ENCODE peak calls at places on chromosomes 2 and 18, in ten cellular contexts. M, E, Z, C, O, V, H, I, G and A are unnamed samples.

GRCh38 chr2:230935132-230935435 is 10.0 kb upstream of the GPR55 start:
- DNase-seq in M (no peak), E (no peak), Z (no peak), C (no peak), O (no peak), V (no peak), H (no peak), I (no peak), G (no peak), A (no peak)

GRCh38 chr2:238176565-238176964 is 17.8 kb downstream of the ERFE start:
- DNase-seq in M (no peak), E (no peak), Z (no peak), C (no peak), O (no peak), V (no peak), H (no peak), I (peak), G (no peak), A (no peak)

GRCh38 chr18:10169064-10169562 is 255.3 kb downstream of the VAPA start:
- DNase-seq in M (no peak), E (no peak), Z (peak), C (peak), O (no peak), V (no peak), H (no peak), I (no peak), G (no peak), A (no peak)

GRCh38 chr2:240384711-240385450 is 50.6 kb upstream of the GPC1 start:
- DNase-seq in M (no peak), E (no peak), Z (no peak), C (no peak), O (peak), V (peak), H (no peak), I (no peak), G (no peak), A (no peak)

GRCh38 chr2:241516520-241516965 is 8.2 kb upstream of the STK25 start:
- DNase-seq in M (no peak), E (no peak), Z (no peak), C (no peak), O (no peak), V (no peak), H (no peak), I (no peak), G (no peak), A (no peak)

GRCh38 chr18:6811816-6812215 is 82.3 kb downstream of the ARHGAP28 start:
- DNase-seq in M (no peak), E (no peak), Z (peak), C (no peak), O (no peak), V (no peak), H (no peak), I (no peak), G (no peak), A (no peak)

GRCh38 chr2:185179783-185180182 is 558.8 kb upstream of the FSIP2 start:
- DNase-seq in M (no peak), E (no peak), Z (no peak), C (no peak), O (no peak), V (no peak), H (no peak), I (no peak), G (no peak), A (no peak)

GRCh38 chr18:6624729-6625308 is 104.7 kb upstream of the ARHGAP28 start:
- DNase-seq in M (no peak), E (no peak), Z (peak), C (peak), O (no peak), V (no peak), H (no peak), I (peak), G (no peak), A (no peak)

GRCh38 chr18:59902180-59902992 is 2.6 kb downstream of the PMAIP1 start:
- DNase-seq in M (no peak), E (no peak), Z (peak), C (no peak), O (no peak), V (no peak), H (no peak), I (no peak), G (no peak), A (peak)

GRCh38 chr18:74228312-74228711 is 63.5 kb downstream of the CYB5A start:
- DNase-seq in M (no peak), E (no peak), Z (no peak), C (no peak), O (no peak), V (no peak), H (no peak), I (no peak), G (no peak), A (no peak)

GRCh38 chr18:62877448-62878221 is 162.3 kb downstream of the PHLPP1 start:
- DNase-seq in M (no peak), E (no peak), Z (peak), C (peak), O (no peak), V (no peak), H (no peak), I (peak), G (no peak), A (no peak)

GRCh38 chr2:239814917-239815637 is 210.1 kb downstream of the NDUFA10 start:
- DNase-seq in M (no peak), E (peak), Z (no peak), C (no peak), O (peak), V (peak), H (no peak), I (no peak), G (peak), A (no peak)

GRCh38 chr2:43129676-43130547 is 96.5 kb downstream of the ZFP36L2 start:
- DNase-seq in M (no peak), E (no peak), Z (no peak), C (peak), O (no peak), V (no peak), H (no peak), I (no peak), G (peak), A (no peak)

GRCh38 chr2:191270303-191271178 is 25.3 kb downstream of the MYO1B start:
- DNase-seq in M (no peak), E (no peak), Z (no peak), C (no peak), O (no peak), V (no peak), H (no peak), I (no peak), G (no peak), A (no peak)

GRCh38 chr2:15756882-15757819 is 165.5 kb downstream of the DDX1 start:
- DNase-seq in M (no peak), E (no peak), Z (no peak), C (no peak), O (no peak), V (peak), H (no peak), I (no peak), G (no peak), A (no peak)

GRCh38 chr2:230591850-230592249 is 120.8 kb upstream of the CAB39 start:
- DNase-seq in M (no peak), E (no peak), Z (no peak), C (no peak), O (no peak), V (no peak), H (no peak), I (no peak), G (no peak), A (peak)

GRCh38 chr2:172672999-172673726 is 62.5 kb upstream of the RAPGEF4 start:
- DNase-seq in M (no peak), E (no peak), Z (no peak), C (no peak), O (no peak), V (no peak), H (no peak), I (no peak), G (peak), A (no peak)

GRCh38 chr2:44616616-44617266 is 255.0 kb downstream of the CAMKMT start:
- DNase-seq in M (no peak), E (no peak), Z (no peak), C (peak), O (no peak), V (no peak), H (no peak), I (no peak), G (no peak), A (peak)

GRCh38 chr2:41903746-41904145 is 144.1 kb upstream of the PKDCC start:
- DNase-seq in M (no peak), E (no peak), Z (no peak), C (no peak), O (no peak), V (no peak), H (no peak), I (no peak), G (no peak), A (no peak)

GRCh38 chr2:65576861-65577601 is 144.6 kb upstream of the SPRED2 start:
- DNase-seq in M (peak), E (no peak), Z (peak), C (peak), O (no peak), V (no peak), H (peak), I (peak), G (no peak), A (no peak)

GRCh38 chr2:232321156-232321816 is 57.3 kb upstream of the ALPP start:
- DNase-seq in M (no peak), E (no peak), Z (no peak), C (no peak), O (no peak), V (peak), H (no peak), I (no peak), G (peak), A (no peak)

GRCh38 chr2:156190532-156190931 is 142.0 kb downstream of the NR4A2 start:
- DNase-seq in M (no peak), E (no peak), Z (no peak), C (no peak), O (no peak), V (no peak), H (no peak), I (no peak), G (peak), A (no peak)

GRCh38 chr2:34161546-34161945 is 562.4 kb upstream of the FAM98A start:
- DNase-seq in M (no peak), E (no peak), Z (no peak), C (no peak), O (no peak), V (no peak), H (no peak), I (no peak), G (no peak), A (no peak)

GRCh38 chr2:14944562-14945346 is 312.2 kb downstream of the LRATD1 start:
- DNase-seq in M (no peak), E (no peak), Z (peak), C (no peak), O (no peak), V (no peak), H (peak), I (peak), G (no peak), A (peak)

GRCh38 chr2:229856416-229856815 is 65.4 kb downstream of the TRIP12 start:
- DNase-seq in M (no peak), E (no peak), Z (no peak), C (no peak), O (no peak), V (no peak), H (no peak), I (no peak), G (no peak), A (peak)

GRCh38 chr2:154697422-154698237 is 865 bp upstream of the KCNJ3 start:
- DNase-seq in M (no peak), E (no peak), Z (no peak), C (peak), O (peak), V (peak), H (no peak), I (no peak), G (peak), A (no peak)

GRCh38 chr2:63712748-63713147 is 124.0 kb downstream of the MDH1 start:
- DNase-seq in M (no peak), E (no peak), Z (no peak), C (no peak), O (no peak), V (no peak), H (no peak), I (peak), G (no peak), A (no peak)

GRCh38 chr2:23604731-23605130 is 219.8 kb downstream of the KLHL29 start:
- DNase-seq in M (no peak), E (no peak), Z (no peak), C (no peak), O (peak), V (peak), H (no peak), I (no peak), G (no peak), A (no peak)

GRCh38 chr2:73008261-73009159 is 63.0 kb downstream of the SFXN5 start:
- DNase-seq in M (no peak), E (no peak), Z (no peak), C (no peak), O (no peak), V (peak), H (no peak), I (no peak), G (no peak), A (no peak)

GRCh38 chr18:3554091-3554601 is 104.2 kb downstream of the TGIF1 start:
- DNase-seq in M (no peak), E (no peak), Z (no peak), C (peak), O (no peak), V (no peak), H (no peak), I (no peak), G (no peak), A (no peak)

GRCh38 chr2:85409719-85410583 is at the start of gene CAPG:
- DNase-seq in M (no peak), E (no peak), Z (no peak), C (no peak), O (peak), V (peak), H (no peak), I (no peak), G (peak), A (peak)
- H3K4me3 ChIP-seq in M (no peak), E (no peak), Z (no peak), C (no peak), O (no peak), V (no peak), H (peak), I (no peak), G (no peak), A (peak)

DNA sequence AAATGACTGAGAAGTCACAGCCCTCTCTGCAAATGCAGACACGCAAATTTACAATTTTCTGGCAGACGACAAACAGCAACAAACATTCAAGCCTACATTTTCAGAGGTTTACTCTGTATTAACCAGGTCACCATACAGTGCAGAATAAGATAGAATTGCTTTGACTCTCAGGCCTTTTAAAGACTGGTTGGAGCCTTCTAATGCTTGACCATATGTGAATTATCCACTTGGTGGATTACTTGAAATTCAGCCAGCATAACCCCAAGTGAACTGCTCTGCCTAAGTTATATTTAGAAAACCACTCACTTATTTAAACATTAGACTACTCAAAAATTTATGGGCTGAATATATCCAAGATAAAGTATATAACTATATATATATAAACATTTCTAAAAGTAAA is 280.9 kb upstream of the STON1 start:
- DNase-seq in M (no peak), E (no peak), Z (peak), C (peak), O (no peak), V (no peak), H (no peak), I (peak), G (no peak), A (no peak)
- H3K4me3 ChIP-seq in M (no peak), E (no peak), Z (no peak), C (no peak), O (no peak), V (no peak), H (no peak), I (no peak), G (no peak), A (no peak)

GRCh38 chr2:11073791-11074190 is 81.5 kb upstream of the SLC66A3 start:
- DNase-seq in M (no peak), E (no peak), Z (no peak), C (peak), O (no peak), V (no peak), H (no peak), I (no peak), G (no peak), A (no peak)

GRCh38 chr2:11071207-11071606 is 84.1 kb upstream of the SLC66A3 start:
- DNase-seq in M (no peak), E (no peak), Z (no peak), C (peak), O (no peak), V (no peak), H (no peak), I (no peak), G (peak), A (peak)

GRCh38 chr2:11073251-11073650 is 82.0 kb upstream of the SLC66A3 start:
- DNase-seq in M (no peak), E (no peak), Z (peak), C (peak), O (no peak), V (no peak), H (peak), I (no peak), G (peak), A (peak)

GRCh38 chr2:11071939-11072338 is 83.3 kb upstream of the SLC66A3 start:
- DNase-seq in M (no peak), E (no peak), Z (no peak), C (no peak), O (no peak), V (no peak), H (no peak), I (no peak), G (no peak), A (no peak)

DNA sequence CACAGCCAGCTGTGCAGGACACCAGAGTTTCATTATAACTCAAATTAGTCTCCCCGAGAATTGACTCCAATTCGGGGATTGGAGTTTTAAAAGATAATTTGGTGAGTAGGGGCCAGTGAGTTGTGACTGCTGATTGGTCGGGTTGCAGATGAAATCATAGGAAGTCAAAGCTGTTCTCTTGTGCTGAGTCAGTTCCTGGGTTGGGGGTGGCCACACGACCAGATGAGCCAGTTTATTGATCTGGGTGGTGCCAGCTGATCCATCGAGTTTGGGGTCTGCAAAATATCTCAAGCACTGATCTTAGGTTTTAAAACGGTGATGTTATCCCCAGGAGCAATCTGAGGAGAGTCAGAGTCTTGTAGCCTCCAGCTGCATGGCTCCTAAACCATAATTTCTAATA is 82.7 kb upstream of the SLC66A3 start:
- DNase-seq in M (no peak), E (no peak), Z (no peak), C (no peak), O (no peak), V (no peak), H (no peak), I (no peak), G (no peak), A (no peak)
- H3K4me3 ChIP-seq in M (no peak), E (no peak), Z (no peak), C (no peak), O (no peak), V (no peak), H (no peak), I (no peak), G (no peak), A (no peak)

GRCh38 chr2:142973822-142974207 is 96.4 kb downstream of the KYNU start:
- DNase-seq in M (no peak), E (no peak), Z (no peak), C (no peak), O (no peak), V (no peak), H (no peak), I (no peak), G (no peak), A (no peak)
- H3K4me3 ChIP-seq in M (no peak), E (no peak), Z (no peak), C (no peak), O (no peak), V (no peak), H (no peak), I (no peak), G (no peak), A (no peak)

GRCh38 chr2:178163911-178164310 is 30.4 kb upstream of the OSBPL6 start:
- DNase-seq in M (no peak), E (no peak), Z (no peak), C (no peak), O (no peak), V (no peak), H (no peak), I (no peak), G (no peak), A (no peak)
- H3K4me3 ChIP-seq in M (no peak), E (no peak), Z (no peak), C (no peak), O (no peak), V (no peak), H (no peak), I (no peak), G (no peak), A (no peak)